ENCODE peak calls at places on chromosomes 1 and 21, in five cellular contexts. E, Q, O, U and N are unnamed samples.

GRCh38 chr1:58885998-58886397 is 102.2 kb upstream of the JUN start:
- DNase-seq in E (no peak), Q (no peak), O (no peak), U (no peak), N (peak; percentile 77)

GRCh38 chr1:26417111-26417510 is 6.5 kb downstream of the LIN28A start:
- DNase-seq in E (peak; percentile 43), Q (peak; percentile 64), O (peak; percentile 43), U (no peak), N (peak; percentile 45)

GRCh38 chr1:154758346-154758745 is 111.7 kb downstream of the KCNN3 start:
- DNase-seq in E (no peak), Q (no peak), O (no peak), U (no peak), N (no peak)

GRCh38 chr21:45533731-45534571 is 8.3 kb downstream of the SLC19A1 start:
- DNase-seq in E (no peak), Q (no peak), O (no peak), U (no peak), N (peak; percentile 65)

GRCh38 chr1:4053774-4054173 is 153.7 kb upstream of the C1orf174 start:
- DNase-seq in E (no peak), Q (no peak), O (no peak), U (no peak), N (no peak)

GRCh38 chr1:222829868-222830267 is 15.0 kb downstream of the DISP1 start:
- DNase-seq in E (no peak), Q (no peak), O (peak; percentile 26), U (no peak), N (no peak)

GRCh38 chr1:202034683-202035462 is 24.5 kb downstream of the ELF3 start:
- DNase-seq in E (no peak), Q (peak; percentile 77), O (no peak), U (peak; percentile 78), N (peak; percentile 85)

GRCh38 chr21:35641271-35642016 is 418.9 kb downstream of the SETD4 start:
- DNase-seq in E (no peak), Q (no peak), O (no peak), U (no peak), N (no peak)

GRCh38 chr1:44905276-44905675 is 62.2 kb upstream of the PTCH2 start:
- DNase-seq in E (no peak), Q (no peak), O (no peak), U (no peak), N (no peak)

GRCh38 chr1:162973381-162973795 is 95.8 kb upstream of the RGS4 start:
- DNase-seq in E (no peak), Q (no peak), O (no peak), U (peak; percentile 77), N (no peak)

GRCh38 chr1:38724160-38725131 is 135.1 kb downstream of the RRAGC start:
- DNase-seq in E (no peak), Q (no peak), O (no peak), U (no peak), N (no peak)

GRCh38 chr1:1213153-1213918 is 617 bp downstream of the TNFRSF4 start:
- DNase-seq in E (no peak), Q (no peak), O (no peak), U (no peak), N (no peak)

GRCh38 chr1:6028042-6028895 is 17.4 kb upstream of the KCNAB2 start:
- DNase-seq in E (no peak), Q (peak; percentile 32), O (peak; percentile 16), U (no peak), N (peak; percentile 43)

GRCh38 chr1:20644416-20644815 is 11.2 kb downstream of the PINK1 start:
- DNase-seq in E (no peak), Q (no peak), O (no peak), U (no peak), N (no peak)

GRCh38 chr1:73331726-73332125 is 866.2 kb downstream of the LRRIQ3 start:
- DNase-seq in E (no peak), Q (no peak), O (no peak), U (no peak), N (no peak)

GRCh38 chr1:110647254-110647891 is 27.4 kb downstream of the KCNA3 start:
- DNase-seq in E (no peak), Q (no peak), O (no peak), U (no peak), N (no peak)

GRCh38 chr1:55318111-55318817 is 103.1 kb upstream of the USP24 start:
- DNase-seq in E (no peak), Q (no peak), O (peak; percentile 38), U (no peak), N (no peak)

GRCh38 chr1:71593523-71593922 is 512.7 kb upstream of the ZRANB2 start:
- DNase-seq in E (no peak), Q (no peak), O (no peak), U (no peak), N (no peak)

GRCh38 chr1:25945756-25946155 is 39.5 kb upstream of the STMN1 start:
- DNase-seq in E (no peak), Q (no peak), O (no peak), U (no peak), N (no peak)

GRCh38 chr21:41956926-41957729 is 3.3 kb upstream of the C2CD2 start:
- DNase-seq in E (no peak), Q (no peak), O (no peak), U (no peak), N (no peak)

GRCh38 chr21:39445339-39446269 is at the start of gene LCA5L:
- DNase-seq in E (peak; percentile 58), Q (peak; percentile 84), O (peak; percentile 87), U (peak; percentile 55), N (peak; percentile 93)

GRCh38 chr1:224067207-224067606 is 46.7 kb upstream of the FBXO28 start:
- DNase-seq in E (no peak), Q (no peak), O (no peak), U (no peak), N (no peak)

GRCh38 chr21:36684957-36685714 is 13.8 kb upstream of the SIM2 start:
- DNase-seq in E (no peak), Q (no peak), O (no peak), U (no peak), N (no peak)

GRCh38 chr21:27564684-27565280 is 597.9 kb upstream of the ADAMTS5 start:
- DNase-seq in E (no peak), Q (no peak), O (peak; percentile 35), U (no peak), N (peak; percentile 30)

GRCh38 chr21:45620201-45620600 is 23.3 kb upstream of the PCBP3 start:
- DNase-seq in E (no peak), Q (no peak), O (no peak), U (no peak), N (no peak)

GRCh38 chr21:43921979-43922945 is 57.2 kb downstream of the AGPAT3 start:
- DNase-seq in E (no peak), Q (no peak), O (no peak), U (no peak), N (no peak)

GRCh38 chr1:199956005-199956404 is 71.5 kb upstream of the NR5A2 start:
- DNase-seq in E (no peak), Q (no peak), O (no peak), U (no peak), N (no peak)

GRCh38 chr21:37047079-37047478 is 25.8 kb downstream of the PIGP start:
- DNase-seq in E (no peak), Q (no peak), O (no peak), U (no peak), N (no peak)

GRCh38 chr1:46218443-46218842 is 15.3 kb downstream of the LURAP1 start:
- DNase-seq in E (no peak), Q (no peak), O (no peak), U (no peak), N (no peak)

GRCh38 chr21:30340714-30341573 is 3.5 kb upstream of the KRTAP27-1 start:
- DNase-seq in E (no peak), Q (peak; percentile 18), O (peak; percentile 23), U (peak; percentile 34), N (peak; percentile 33)

GRCh38 chr21:42254631-42255030 is 35.7 kb downstream of the ABCG1 start:
- DNase-seq in E (peak; percentile 16), Q (no peak), O (peak; percentile 84), U (no peak), N (no peak)

GRCh38 chr1:27536767-27537166 is 46.8 kb upstream of the WASF2 start:
- DNase-seq in E (peak; percentile 54), Q (no peak), O (peak; percentile 82), U (no peak), N (peak; percentile 87)

GRCh38 chr1:64387382-64388066 is 82.4 kb upstream of the CACHD1 start:
- DNase-seq in E (no peak), Q (no peak), O (peak; percentile 3), U (no peak), N (no peak)

GRCh38 chr1:40862008-40862863 is at the start of gene CITED4:
- DNase-seq in E (peak; percentile 80), Q (peak; percentile 94), O (peak; percentile 92), U (peak; percentile 59), N (peak; percentile 96)

GRCh38 chr1:18336811-18337210 is 143.9 kb upstream of the KLHDC7A start:
- DNase-seq in E (no peak), Q (no peak), O (no peak), U (no peak), N (no peak)

GRCh38 chr1:28796321-28797213 is 15.4 kb upstream of the OPRD1 start:
- DNase-seq in E (no peak), Q (no peak), O (no peak), U (no peak), N (no peak)

GRCh38 chr1:67204298-67204697 is 38.0 kb downstream of the IL23R start:
- DNase-seq in E (no peak), Q (no peak), O (no peak), U (no peak), N (no peak)

GRCh38 chr1:36514501-36514900 is 31.8 kb upstream of the CSF3R start:
- DNase-seq in E (no peak), Q (no peak), O (no peak), U (no peak), N (no peak)

GRCh38 chr1:21931171-21932093 is 5.7 kb downstream of the HSPG2 start:
- DNase-seq in E (no peak), Q (no peak), O (no peak), U (peak; percentile 74), N (peak; percentile 93)

GRCh38 chr1:229599218-229599812 is 26.6 kb downstream of the TAF5L start:
- DNase-seq in E (no peak), Q (no peak), O (no peak), U (no peak), N (no peak)